ENCODE peak calls at places on chromosomes 1 and 21, in six cellular contexts. H is cardiac fibroblast; I is CD8-positive, alpha-beta memory T cell; S is mesendoderm; G is MM.1S; F is heart right ventricle. Z is an unnamed sample.

GRCh38 chr21:44551290-44552015 is at the start of gene KRTAP10-2:
- DNase-seq in H (no peak), I (no peak), S (no peak), G (no peak), F (no peak), Z (no peak)

GRCh38 chr1:31995263-31995662 is 18.4 kb upstream of the KHDRBS1 start:
- DNase-seq in H (no peak), I (no peak), S (no peak), G (no peak), F (no peak), Z (no peak)

GRCh38 chr1:3468236-3469103 is 14.0 kb downstream of the ARHGEF16 start:
- DNase-seq in H (no peak), I (no peak), S (no peak), G (no peak), F (peak; percentile 12), Z (no peak)

GRCh38 chr1:2134232-2134603 is 60.4 kb downstream of the FAAP20 start:
- DNase-seq in H (no peak), I (no peak), S (no peak), G (no peak), F (no peak), Z (no peak)

GRCh38 chr1:66999640-67000400 is 54.1 kb downstream of the SLC35D1 start:
- DNase-seq in H (no peak), I (no peak), S (peak; percentile 8), G (no peak), F (no peak), Z (no peak)

GRCh38 chr1:47838562-47839459 is 158.4 kb downstream of the TRABD2B start:
- DNase-seq in H (no peak), I (no peak), S (no peak), G (no peak), F (no peak), Z (no peak)

GRCh38 chr1:209630383-209631219 is 21.6 kb downstream of the LAMB3 start:
- DNase-seq in H (no peak), I (no peak), S (peak; percentile 32), G (no peak), F (peak; percentile 29), Z (peak; percentile 29)

GRCh38 chr1:5975133-5975880 is 16.9 kb downstream of the NPHP4 start:
- DNase-seq in H (peak; percentile 75), I (no peak), S (peak; percentile 68), G (peak; percentile 11), F (no peak), Z (no peak)

GRCh38 chr21:42609806-42610205 is 43.6 kb upstream of the PDE9A start:
- DNase-seq in H (no peak), I (no peak), S (no peak), G (no peak), F (no peak), Z (no peak)

GRCh38 chr21:43362306-43362927 is 64.5 kb downstream of the SIK1 start:
- DNase-seq in H (peak; percentile 63), I (peak; percentile 76), S (peak; percentile 37), G (peak; percentile 92), F (peak; percentile 83), Z (peak; percentile 92)

GRCh38 chr1:151995774-151996173 is 2.1 kb upstream of the S100A10 start:
- DNase-seq in H (no peak), I (no peak), S (no peak), G (no peak), F (no peak), Z (no peak)

GRCh38 chr21:44686843-44687561 is 5.0 kb upstream of the KRTAP12-1 start:
- DNase-seq in H (no peak), I (no peak), S (no peak), G (no peak), F (no peak), Z (no peak)

GRCh38 chr1:51548986-51549619 is 30.0 kb upstream of the EPS15 start:
- DNase-seq in H (peak; percentile 36), I (no peak), S (no peak), G (peak; percentile 44), F (no peak), Z (no peak)

GRCh38 chr1:212699104-212699838 is 369 bp downstream of the BATF3 start:
- DNase-seq in H (peak; percentile 25), I (peak; percentile 33), S (peak; percentile 81), G (peak; percentile 71), F (peak; percentile 37), Z (peak; percentile 91)

GRCh38 chr1:153617677-153618076 is 1.6 kb upstream of the S100A14 start:
- DNase-seq in H (no peak), I (no peak), S (peak; percentile 85), G (peak; percentile 75), F (peak; percentile 84), Z (no peak)

GRCh38 chr1:53350853-53351767 is 23.2 kb upstream of the LRP8 start:
- DNase-seq in H (no peak), I (no peak), S (no peak), G (no peak), F (no peak), Z (no peak)

GRCh38 chr1:213720032-213720431 is 267.7 kb upstream of the PROX1 start:
- DNase-seq in H (no peak), I (no peak), S (no peak), G (no peak), F (no peak), Z (no peak)

GRCh38 chr1:7384121-7384520 is 387.0 kb upstream of the VAMP3 start:
- DNase-seq in H (no peak), I (no peak), S (no peak), G (no peak), F (no peak), Z (no peak)

GRCh38 chr1:162485236-162485635 is 12.4 kb upstream of the UHMK1 start:
- DNase-seq in H (no peak), I (no peak), S (no peak), G (no peak), F (no peak), Z (no peak)

DNA sequence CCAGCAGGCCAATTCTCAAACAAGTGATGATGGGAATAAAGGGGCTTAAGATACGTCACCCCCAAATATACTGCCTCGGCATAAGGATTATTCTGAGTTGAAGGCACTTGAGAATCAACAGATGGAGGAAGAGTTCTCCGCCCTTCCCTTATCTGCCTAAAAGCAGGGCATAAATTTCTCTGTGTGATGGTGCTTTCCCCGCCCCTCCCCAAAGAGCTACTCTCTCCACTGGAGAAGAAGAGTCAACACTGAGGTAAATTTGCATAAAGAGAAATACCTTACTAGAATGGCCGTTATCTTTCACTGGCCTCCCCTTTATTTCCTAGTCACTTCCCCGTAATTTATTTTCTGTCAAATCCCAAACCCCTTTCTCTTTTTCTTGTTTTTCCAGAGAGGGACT is 18.7 kb downstream of the BECN2 start:
- DNase-seq in H (no peak), I (no peak), S (no peak), G (no peak), F (no peak), Z (no peak)
- H3K4me3 ChIP-seq in H (no peak overlapping the region), I (no peak overlapping the region), S (no peak overlapping the region), G (no peak overlapping the region), F (no peak overlapping the region), Z (no peak overlapping the region)

GRCh38 chr1:76868916-76869315 is 1.6 kb downstream of the ST6GALNAC5 start:
- DNase-seq in H (no peak), I (no peak), S (peak; percentile 40), G (no peak), F (no peak), Z (peak; percentile 70)
- H3K4me3 ChIP-seq in H (no peak overlapping the region), I (no peak overlapping the region), S (peak overlapping the region; percentile 76), G (no peak overlapping the region), F (peak overlapping the region; percentile 58), Z (peak overlapping the region; percentile 50)

GRCh38 chr1:27556781-27557595 is 47.0 kb downstream of the AHDC1 start:
- DNase-seq in H (peak; percentile 99), I (peak; percentile 58), S (peak; percentile 100), G (peak; percentile 73), F (peak; percentile 93), Z (peak; percentile 90)

GRCh38 chr1:27554777-27555699 is 48.9 kb downstream of the AHDC1 start:
- DNase-seq in H (peak; percentile 48), I (no peak), S (peak; percentile 39), G (no peak), F (peak; percentile 59), Z (no peak)

GRCh38 chr1:27555700-27556424 is 48.1 kb downstream of the AHDC1 start:
- DNase-seq in H (peak; percentile 83), I (no peak), S (peak; percentile 85), G (no peak), F (peak; percentile 78), Z (peak; percentile 59)

GRCh38 chr1:27557596-27558340 is 46.2 kb downstream of the AHDC1 start:
- DNase-seq in H (no peak), I (no peak), S (peak; percentile 85), G (no peak), F (no peak), Z (no peak)

DNA sequence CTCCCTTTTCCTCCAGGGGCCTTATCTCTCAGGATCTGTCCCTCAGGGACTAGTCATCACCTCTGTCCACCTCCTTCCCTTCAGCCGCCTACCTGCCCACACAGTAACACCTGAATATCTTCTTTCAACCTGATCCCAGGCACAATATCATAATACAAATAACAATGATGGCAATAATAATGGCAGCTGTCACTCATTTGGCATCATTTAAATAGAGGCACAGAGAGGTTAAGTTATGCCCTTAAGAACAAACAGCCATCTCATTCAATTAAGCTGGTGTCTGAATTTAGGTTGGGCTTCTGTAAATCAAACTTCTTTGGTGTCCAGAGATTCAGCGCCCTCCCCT is 47.5 kb downstream of the AHDC1 start:
- DNase-seq in H (no peak), I (no peak), S (no peak), G (no peak), F (no peak), Z (no peak)
- H3K4me3 ChIP-seq in H (no peak overlapping the region), I (peak overlapping the region; percentile 36), S (no peak overlapping the region), G (no peak overlapping the region), F (peak overlapping the region; percentile 15), Z (peak overlapping the region; percentile 39)

GRCh38 chr1:9401080-9401453 is 108.4 kb downstream of the SPSB1 start:
- DNase-seq in H (no peak), I (no peak), S (no peak), G (no peak), F (no peak), Z (no peak)

GRCh38 chr1:9399510-9400424 is 107.1 kb downstream of the SPSB1 start:
- DNase-seq in H (peak; percentile 26), I (no peak), S (no peak), G (no peak), F (peak; percentile 60), Z (no peak)

GRCh38 chr1:9400425-9401079 is 107.9 kb downstream of the SPSB1 start:
- DNase-seq in H (no peak), I (no peak), S (no peak), G (peak; percentile 16), F (peak; percentile 40), Z (no peak)

GRCh38 chr1:9397047-9397446 is 104.4 kb downstream of the SPSB1 start:
- DNase-seq in H (no peak), I (no peak), S (no peak), G (no peak), F (no peak), Z (no peak)

DNA sequence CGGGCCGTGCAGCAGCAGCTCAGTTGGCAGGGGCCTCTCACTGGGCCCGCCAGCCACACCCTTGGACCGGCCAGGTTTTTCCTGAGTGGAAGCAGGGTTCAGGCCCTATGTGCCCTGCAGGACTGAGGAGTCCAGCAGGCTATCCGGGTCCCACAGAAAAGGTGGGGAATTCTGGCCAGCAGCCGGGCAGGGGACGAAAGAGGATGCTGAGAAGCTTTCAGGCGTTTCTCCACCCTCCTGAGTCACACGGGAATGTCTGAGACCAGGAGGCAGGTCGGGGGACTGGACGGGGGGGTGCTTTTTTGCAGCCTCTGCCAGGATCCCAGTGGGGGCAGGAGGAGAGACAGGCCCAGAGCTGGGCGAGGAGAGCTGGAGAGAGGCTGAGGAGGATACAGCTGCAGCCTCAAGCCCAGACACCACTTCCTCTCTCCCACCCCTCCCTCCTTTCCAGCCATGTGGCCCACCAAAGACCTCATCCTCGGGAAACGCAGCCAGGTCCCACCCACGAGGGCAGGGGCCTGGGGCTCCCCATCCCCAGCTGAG is 105.4 kb downstream of the SPSB1 start:
- DNase-seq in H (peak; percentile 25), I (no peak), S (no peak), G (no peak), F (no peak), Z (no peak)
- H3K4me3 ChIP-seq in H (no peak overlapping the region), I (no peak overlapping the region), S (no peak overlapping the region), G (no peak overlapping the region), F (no peak overlapping the region), Z (no peak overlapping the region)

Z was measured in upper lobe of left lung.